ENCODE peak calls at places on chromosomes 11 and 22, in five cellular contexts. One of them, this sample, is unnamed. For H3K36me3, the result is how much of the 10 kb centered on the place peaks cover.

GRCh38 chr11:122042981-122043380 is 73.0 kb downstream of the BLID start:
- DNase-seq in lower lobe of right lung: no peak
- DNase-seq in CD8-positive, alpha-beta memory T cell: no peak
- DNase-seq in stomach: no peak
- DNase-seq in CD8-positive, alpha-beta T cell: no peak
- DNase-seq in this sample: no peak

GRCh38 chr22:40026641-40027040 is 31.9 kb downstream of the FAM83F start:
- DNase-seq in lower lobe of right lung: no peak
- DNase-seq in CD8-positive, alpha-beta memory T cell: no peak
- DNase-seq in stomach: no peak
- DNase-seq in CD8-positive, alpha-beta T cell: no peak
- DNase-seq in this sample: no peak

GRCh38 chr22:19109198-19110063 is 12.8 kb downstream of the DGCR2 start:
- DNase-seq in lower lobe of right lung: no peak
- DNase-seq in CD8-positive, alpha-beta memory T cell: peak
- DNase-seq in stomach: peak
- DNase-seq in CD8-positive, alpha-beta T cell: peak
- DNase-seq in this sample: peak

GRCh38 chr11:1162153-1162497 is 4.4 kb downstream of the MUC5AC start:
- DNase-seq in lower lobe of right lung: no peak
- DNase-seq in CD8-positive, alpha-beta memory T cell: no peak
- DNase-seq in stomach: no peak
- DNase-seq in CD8-positive, alpha-beta T cell: peak
- DNase-seq in this sample: no peak

GRCh38 chr11:46238078-46238966 is 39.1 kb upstream of the CREB3L1 start:
- DNase-seq in lower lobe of right lung: peak
- DNase-seq in CD8-positive, alpha-beta memory T cell: peak
- DNase-seq in stomach: peak
- DNase-seq in CD8-positive, alpha-beta T cell: peak
- DNase-seq in this sample: peak

GRCh38 chr11:64864473-64865285 is 13.7 kb downstream of the EHD1 start:
- DNase-seq in lower lobe of right lung: peak
- DNase-seq in CD8-positive, alpha-beta memory T cell: no peak
- DNase-seq in stomach: no peak
- DNase-seq in CD8-positive, alpha-beta T cell: peak
- DNase-seq in this sample: no peak

GRCh38 chr11:99585606-99586005 is 564.9 kb downstream of the CNTN5 start:
- DNase-seq in lower lobe of right lung: no peak
- DNase-seq in CD8-positive, alpha-beta memory T cell: no peak
- DNase-seq in stomach: no peak
- DNase-seq in CD8-positive, alpha-beta T cell: no peak
- DNase-seq in this sample: no peak

GRCh38 chr11:117232911-117233409 is 489 bp downstream of the RNF214 start:
- DNase-seq in lower lobe of right lung: peak
- DNase-seq in CD8-positive, alpha-beta memory T cell: no peak
- DNase-seq in stomach: no peak
- DNase-seq in CD8-positive, alpha-beta T cell: no peak
- DNase-seq in this sample: no peak

GRCh38 chr11:63610604-63611394 is 3.4 kb downstream of the PLAAT3 start:
- DNase-seq in lower lobe of right lung: no peak
- DNase-seq in CD8-positive, alpha-beta memory T cell: no peak
- DNase-seq in stomach: peak
- DNase-seq in CD8-positive, alpha-beta T cell: no peak
- DNase-seq in this sample: no peak

GRCh38 chr11:44241851-44242250 is 68.1 kb downstream of the ALX4 start:
- DNase-seq in lower lobe of right lung: no peak
- DNase-seq in CD8-positive, alpha-beta memory T cell: no peak
- DNase-seq in stomach: no peak
- DNase-seq in CD8-positive, alpha-beta T cell: no peak
- DNase-seq in this sample: no peak

GRCh38 chr11:116928845-116929244 is 91.4 kb upstream of the APOA1 start:
- DNase-seq in lower lobe of right lung: no peak
- DNase-seq in CD8-positive, alpha-beta memory T cell: no peak
- DNase-seq in stomach: no peak
- DNase-seq in CD8-positive, alpha-beta T cell: no peak
- DNase-seq in this sample: no peak

GRCh38 chr11:118653684-118654390 is 25.6 kb downstream of the TREH start:
- DNase-seq in lower lobe of right lung: no peak
- DNase-seq in CD8-positive, alpha-beta memory T cell: no peak
- DNase-seq in stomach: no peak
- DNase-seq in CD8-positive, alpha-beta T cell: no peak
- DNase-seq in this sample: no peak
- H3K36me3 ChIP-seq in lower lobe of right lung: half or more
- H3K36me3 ChIP-seq in CD8-positive, alpha-beta memory T cell: under half
- H3K36me3 ChIP-seq in stomach: under half
- H3K36me3 ChIP-seq in CD8-positive, alpha-beta T cell: under half
- H3K36me3 ChIP-seq in this sample: under half

GRCh38 chr22:28703436-28703835 is 23.8 kb upstream of the TTC28 start:
- DNase-seq in lower lobe of right lung: no peak
- DNase-seq in CD8-positive, alpha-beta memory T cell: no peak
- DNase-seq in stomach: no peak
- DNase-seq in CD8-positive, alpha-beta T cell: no peak
- DNase-seq in this sample: no peak
- H3K27ac ChIP-seq in lower lobe of right lung: no peak
- H3K27ac ChIP-seq in CD8-positive, alpha-beta memory T cell: no peak
- H3K27ac ChIP-seq in stomach: no peak
- H3K27ac ChIP-seq in CD8-positive, alpha-beta T cell: no peak
- H3K27ac ChIP-seq in this sample: no peak

GRCh38 chr11:132395434-132395833 is 1025.0 kb downstream of the NTM start:
- DNase-seq in lower lobe of right lung: no peak
- DNase-seq in CD8-positive, alpha-beta memory T cell: no peak
- DNase-seq in stomach: no peak
- DNase-seq in CD8-positive, alpha-beta T cell: no peak
- DNase-seq in this sample: no peak
- H3K4me3 ChIP-seq in lower lobe of right lung: no peak
- H3K4me3 ChIP-seq in CD8-positive, alpha-beta memory T cell: no peak
- H3K4me3 ChIP-seq in stomach: no peak
- H3K4me3 ChIP-seq in CD8-positive, alpha-beta T cell: no peak
- H3K4me3 ChIP-seq in this sample: no peak

GRCh38 chr11:97140885-97141494 is 751.2 kb downstream of the JRKL start:
- DNase-seq in lower lobe of right lung: no peak
- DNase-seq in CD8-positive, alpha-beta memory T cell: no peak
- DNase-seq in stomach: no peak
- DNase-seq in CD8-positive, alpha-beta T cell: no peak
- DNase-seq in this sample: no peak

DNA sequence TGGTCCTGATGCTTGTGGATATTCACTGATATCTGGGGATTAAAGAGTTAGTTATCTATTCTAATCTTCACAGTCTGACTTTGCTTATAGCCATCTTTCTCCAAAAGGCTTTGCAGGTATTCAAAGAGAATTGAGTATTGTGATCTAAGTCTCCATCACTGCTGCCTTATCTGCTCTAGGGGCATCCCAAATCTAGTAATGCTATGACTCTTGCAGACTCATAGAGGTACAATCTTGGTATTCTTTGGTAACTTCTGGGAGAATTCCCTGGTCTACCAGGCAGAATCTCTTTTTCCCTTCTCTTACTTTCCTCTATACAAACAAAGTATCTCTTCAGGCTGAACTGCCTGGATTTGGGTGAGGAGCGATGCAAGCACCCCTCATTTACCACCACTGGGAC is 746.3 kb downstream of the JRKL start:
- DNase-seq in lower lobe of right lung: no peak
- DNase-seq in CD8-positive, alpha-beta memory T cell: no peak
- DNase-seq in stomach: no peak
- DNase-seq in CD8-positive, alpha-beta T cell: no peak
- DNase-seq in this sample: no peak
- H3K36me3 ChIP-seq in lower lobe of right lung: under half
- H3K36me3 ChIP-seq in CD8-positive, alpha-beta memory T cell: under half
- H3K36me3 ChIP-seq in stomach: under half
- H3K36me3 ChIP-seq in CD8-positive, alpha-beta T cell: under half
- H3K36me3 ChIP-seq in this sample: under half

GRCh38 chr11:10823152-10823579 is 14.4 kb upstream of the EIF4G2 start:
- DNase-seq in lower lobe of right lung: no peak
- DNase-seq in CD8-positive, alpha-beta memory T cell: no peak
- DNase-seq in stomach: no peak
- DNase-seq in CD8-positive, alpha-beta T cell: no peak
- DNase-seq in this sample: peak

DNA sequence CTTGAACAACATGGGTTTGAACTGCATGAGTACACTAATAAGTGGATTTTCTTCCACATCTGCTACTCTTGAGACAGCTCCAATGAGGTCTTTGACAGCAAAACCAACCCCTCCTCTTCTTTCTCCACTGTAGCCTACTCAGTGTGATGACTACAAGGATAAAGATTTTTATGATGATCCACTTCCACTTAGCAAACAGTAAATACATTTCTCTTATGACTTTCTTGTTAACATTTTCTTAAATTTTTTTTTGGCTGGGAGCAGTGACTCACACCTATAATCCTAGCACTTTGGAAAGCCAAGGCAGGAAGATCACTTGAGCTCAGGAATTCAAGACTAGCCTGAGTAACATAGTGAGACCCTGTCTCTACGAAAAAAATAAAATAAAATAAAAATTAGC is 9.9 kb upstream of the EIF4G2 start:
- DNase-seq in lower lobe of right lung: no peak
- DNase-seq in CD8-positive, alpha-beta memory T cell: no peak
- DNase-seq in stomach: no peak
- DNase-seq in CD8-positive, alpha-beta T cell: no peak
- DNase-seq in this sample: no peak
- H3K27ac ChIP-seq in lower lobe of right lung: no peak
- H3K27ac ChIP-seq in CD8-positive, alpha-beta memory T cell: no peak
- H3K27ac ChIP-seq in stomach: no peak
- H3K27ac ChIP-seq in CD8-positive, alpha-beta T cell: no peak
- H3K27ac ChIP-seq in this sample: no peak

This sample was measured in small intestine.